ENCODE peak calls at places on chromosome 12, in ten cellular contexts. Z is activated CD4-positive, CD25-positive, alpha-beta regulatory T cell; P is T-helper 9 cell; Y is pulmonary artery endothelial cell; N is GM23338; T is AML-193; W is OCI-LY7; L is activated CD8-positive, alpha-beta memory T cell treated with anti-CD3 and anti-CD28 coated beads, Interleukin-2, amount 10 ng/mL, durations not matched to agents 7 days and 5 days; C is activated CD4-positive, alpha-beta T cell treated with anti-CD3 and anti-CD28 coated beads, Interleukin-2, amount 10 ng/mL, durations not matched to agents 7 days and 5 days; I is cardiac muscle cell. X is an unnamed sample.

GRCh38 chr12:45415393-45415817 is 199.5 kb downstream of the ANO6 start:
- DNase-seq in N (no peak), C (no peak), Y (peak), W (no peak), I (no peak), Z (no peak), T (no peak), L (peak), P (no peak), X (peak)

GRCh38 chr12:130743176-130743575 is 27.1 kb upstream of the RIMBP2 start:
- DNase-seq in I (no peak), C (no peak), W (no peak), L (no peak), T (no peak), Y (no peak), Z (no peak), N (no peak), P (no peak), X (no peak)

GRCh38 chr12:52243774-52244614 is 11.0 kb downstream of the KRT7 start:
- DNase-seq in T (peak), P (peak), C (peak), I (no peak), L (peak), N (no peak), Y (peak), W (no peak), Z (no peak), X (peak)

GRCh38 chr12:106321139-106321850 is 18.8 kb downstream of the TCP11L2 start:
- DNase-seq in Z (no peak), I (no peak), Y (no peak), C (no peak), W (no peak), T (no peak), N (no peak), P (no peak), L (no peak), X (no peak)

GRCh38 chr12:54311091-54311490 is 10.3 kb upstream of the NFE2 start:
- DNase-seq in W (no peak), Y (no peak), C (no peak), P (no peak), I (no peak), L (no peak), Z (no peak), T (no peak), N (no peak), X (no peak)

GRCh38 chr12:80714055-80714454 is 2.7 kb upstream of the MYF5 start:
- DNase-seq in Z (no peak), P (no peak), W (no peak), I (peak), T (no peak), N (peak), C (no peak), L (no peak), Y (no peak), X (no peak)

GRCh38 chr12:12720052-12720451 is 2.9 kb downstream of the CDKN1B start:
- DNase-seq in I (no peak), Z (no peak), C (no peak), Y (no peak), T (no peak), W (no peak), N (no peak), P (no peak), L (no peak), X (no peak)

GRCh38 chr12:101877816-101878811 is 734 bp downstream of the DRAM1 start:
- DNase-seq in W (no peak), P (no peak), N (peak), I (peak), Z (no peak), C (no peak), T (no peak), Y (no peak), L (no peak), X (peak)

GRCh38 chr12:20716985-20717384 is 21.9 kb downstream of the SLCO1C1 start:
- DNase-seq in W (no peak), N (no peak), Y (no peak), L (no peak), C (no peak), Z (no peak), P (no peak), T (no peak), I (no peak), X (no peak)

GRCh38 chr12:130158775-130159100 is 3.5 kb upstream of the FZD10 start:
- DNase-seq in P (no peak), Z (no peak), T (no peak), N (no peak), I (no peak), C (no peak), W (no peak), Y (no peak), L (no peak), X (no peak)

GRCh38 chr12:120453977-120454376 is 7.7 kb downstream of the GATC start:
- DNase-seq in P (no peak), N (peak), C (peak), W (peak), L (peak), Y (no peak), Z (no peak), I (peak), T (peak), X (no peak)

GRCh38 chr12:1929241-1929984 is 11.0 kb upstream of the CACNA2D4 start:
- DNase-seq in W (peak), L (no peak), Y (no peak), P (no peak), C (no peak), I (no peak), N (no peak), Z (no peak), T (peak), X (no peak)

GRCh38 chr12:52579468-52580450 is 6.1 kb upstream of the KRT74 start:
- DNase-seq in C (no peak), T (no peak), P (no peak), L (no peak), Y (no peak), Z (no peak), W (no peak), N (no peak), I (no peak), X (no peak)

GRCh38 chr12:72330291-72330690 is 58.1 kb downstream of the TRHDE start:
- DNase-seq in C (no peak), N (peak), L (no peak), Z (no peak), T (no peak), I (peak), P (no peak), W (no peak), Y (no peak), X (no peak)

GRCh38 chr12:5984873-5985272 is 39.8 kb upstream of the ANO2 start:
- DNase-seq in L (no peak), N (no peak), P (no peak), W (no peak), C (no peak), Z (no peak), Y (no peak), I (no peak), T (no peak), X (no peak)

GRCh38 chr12:10624631-10625030 is 11.2 kb upstream of the MAGOHB start:
- DNase-seq in T (no peak), C (no peak), W (no peak), Z (no peak), N (no peak), Y (no peak), I (no peak), L (no peak), P (no peak), X (no peak)

GRCh38 chr12:5429741-5430557 is 2.0 kb upstream of the NTF3 start:
- DNase-seq in C (no peak), L (no peak), P (no peak), T (no peak), Y (no peak), N (peak), Z (no peak), I (peak), W (peak), X (no peak)